ENCODE peak calls at places on chromosomes 5 and 9, in five cellular contexts. V is fibroblast of villous mesenchyme, C is fibroblast of pulmonary artery, E is HepG2, L is BJ. P is an unnamed sample.

GRCh38 chr9:130675396-130675795 is 11.0 kb downstream of the PRDM12 start:
- DNase-seq in V (no peak), C (no peak), E (no peak), L (no peak), P (no peak)

GRCh38 chr9:4837126-4837767 is 44.5 kb downstream of the RCL1 start:
- DNase-seq in V (peak), C (peak), E (peak), L (no peak), P (peak)

GRCh38 chr5:168747987-168748777 is 169.0 kb upstream of the PANK3 start:
- DNase-seq in V (peak), C (peak), E (peak), L (no peak), P (peak)

GRCh38 chr9:13568851-13569618 is 289.5 kb upstream of the MPDZ start:
- DNase-seq in V (no peak), C (no peak), E (no peak), L (no peak), P (no peak)

GRCh38 chr9:101027733-101028345 is 688 bp upstream of the PLPPR1 start:
- DNase-seq in V (no peak), C (no peak), E (peak), L (no peak), P (no peak)

GRCh38 chr5:73370620-73371583 is 77.7 kb downstream of the FOXD1 start:
- DNase-seq in V (peak), C (peak), E (no peak), L (peak), P (peak)

GRCh38 chr5:177403826-177404640 is 3.6 kb upstream of the PFN3 start:
- DNase-seq in V (peak), C (peak), E (no peak), L (no peak), P (peak)

GRCh38 chr5:95621839-95622629 is 2.1 kb downstream of the GPR150 start:
- DNase-seq in V (no peak), C (no peak), E (no peak), L (no peak), P (no peak)

GRCh38 chr9:71249729-71250317 is 128.4 kb upstream of the TRPM3 start:
- DNase-seq in V (peak), C (peak), E (peak), L (peak), P (peak)

GRCh38 chr5:54637654-54638053 is 120.1 kb downstream of the SNX18 start:
- DNase-seq in V (no peak), C (peak), E (no peak), L (no peak), P (peak)

GRCh38 chr9:81902191-81902590 is 26.0 kb upstream of the SPATA31D4 start:
- DNase-seq in V (no peak), C (peak), E (no peak), L (no peak), P (peak)

GRCh38 chr9:77025146-77025545 is 5.7 kb downstream of the FOXB2 start:
- DNase-seq in V (no peak), C (no peak), E (no peak), L (no peak), P (no peak)

GRCh38 chr5:16666861-16667481 is 50.2 kb upstream of the RETREG1 start:
- DNase-seq in V (peak), C (peak), E (peak), L (no peak), P (peak)

GRCh38 chr5:112228672-112229071 is 190.4 kb downstream of the EPB41L4A start:
- DNase-seq in V (no peak), C (peak), E (no peak), L (no peak), P (peak)

GRCh38 chr5:59799668-59800374 is 93.7 kb downstream of the PDE4D start:
- DNase-seq in V (peak), C (peak), E (peak), L (no peak), P (peak)

GRCh38 chr5:34929150-34929719 is at the start of gene DNAJC21:
- DNase-seq in V (peak), C (peak), E (peak), L (peak), P (peak)

GRCh38 chr5:111349429-111349828 is 125.2 kb downstream of the CAMK4 start:
- DNase-seq in V (no peak), C (no peak), E (no peak), L (no peak), P (no peak)

GRCh38 chr9:88161144-88161543 is 22.9 kb upstream of the SPATA31C2 start:
- DNase-seq in V (no peak), C (no peak), E (no peak), L (no peak), P (no peak)

GRCh38 chr5:134069553-134069952 is 44.9 kb upstream of the TCF7 start:
- DNase-seq in V (no peak), C (no peak), E (no peak), L (no peak), P (no peak)
- H3K4me3 ChIP-seq in V (no peak), C (no peak), E (no peak), L (no peak), P (no peak)

GRCh38 chr9:121057821-121058220 is 7.7 kb upstream of the C5 start:
- DNase-seq in V (no peak), C (no peak), E (no peak), L (no peak), P (no peak)

GRCh38 chr9:121059513-121059912 is 9.4 kb upstream of the C5 start:
- DNase-seq in V (no peak), C (no peak), E (no peak), L (no peak), P (no peak)

GRCh38 chr9:121053544-121053943 is 3.5 kb upstream of the C5 start:
- DNase-seq in V (no peak), C (no peak), E (peak), L (no peak), P (no peak)

GRCh38 chr9:121059998-121060636 is 10.0 kb upstream of the C5 start:
- DNase-seq in V (peak), C (peak), E (peak), L (no peak), P (peak)

DNA sequence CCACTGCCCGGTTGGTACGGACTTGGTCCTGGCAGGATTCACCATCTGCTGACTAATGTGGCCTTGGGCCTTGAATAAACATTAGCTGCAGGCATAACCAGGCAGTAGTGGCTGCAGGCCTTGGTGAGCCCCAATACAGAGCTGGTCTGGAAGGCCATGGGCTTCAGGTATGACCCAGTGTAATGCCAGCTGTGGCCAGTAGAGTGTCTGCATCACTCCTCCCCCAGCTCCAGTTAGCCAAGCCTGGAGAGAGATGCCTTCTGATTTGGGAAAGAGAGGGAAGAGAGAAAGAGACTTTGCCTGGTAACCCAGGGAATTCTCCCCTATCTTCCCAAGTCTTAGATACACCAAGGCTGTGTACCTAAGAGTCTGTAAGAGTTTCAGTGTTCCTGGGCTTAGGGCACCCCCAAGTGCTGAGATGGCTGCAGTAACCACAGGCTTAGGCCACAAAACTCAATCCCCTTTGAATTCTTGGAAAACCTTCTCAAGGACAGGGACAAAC is 5.6 kb upstream of the C5 start:
- DNase-seq in V (peak), C (peak), E (peak), L (no peak), P (peak)
- TF ChIP-seq CTCF in V (peak), C (peak), E (peak), L (peak), P (peak)

GRCh38 chr9:132810314-132810713 is 67.8 kb downstream of the AK8 start:
- DNase-seq in V (no peak), C (no peak), E (no peak), L (no peak), P (no peak)
- H3K4me3 ChIP-seq in V (no peak), C (no peak), E (no peak), L (no peak), P (no peak)

GRCh38 chr5:84255318-84255717 is 129.4 kb downstream of the EDIL3 start:
- DNase-seq in V (peak), C (peak), E (peak), L (no peak), P (peak)
- TF ChIP-seq CTCF in V (peak), C (peak), E (peak), L (peak), P (peak)

DNA sequence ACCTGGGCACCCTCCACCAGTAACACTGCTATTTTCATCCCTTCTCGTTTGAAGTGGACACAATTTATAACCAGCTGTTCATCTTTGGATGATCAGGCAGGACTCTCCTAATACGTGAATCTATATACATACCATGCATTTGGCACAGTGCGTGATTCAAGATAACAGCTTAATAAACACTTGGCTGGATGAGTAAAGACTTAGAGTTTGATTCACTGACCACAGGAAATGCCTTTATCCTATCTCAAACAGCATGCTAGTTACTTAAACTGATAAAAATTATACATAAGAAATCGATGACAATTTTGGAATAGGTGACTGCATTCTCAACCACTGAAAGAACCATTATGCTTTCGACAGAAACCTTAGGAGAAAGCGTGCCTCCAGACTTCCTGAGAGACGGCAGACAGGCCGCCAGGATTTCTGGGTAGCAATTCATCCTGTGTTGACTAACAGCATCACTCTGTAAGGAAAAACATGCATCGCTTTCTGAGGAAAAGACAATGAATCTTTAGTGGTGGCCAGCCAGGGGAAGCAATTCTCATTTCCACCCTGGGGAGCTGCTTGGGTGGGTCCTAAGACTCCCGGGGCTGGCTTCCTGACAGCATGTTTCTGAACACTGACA is 9.7 kb downstream of the MRPL36 start:
- DNase-seq in V (peak), C (peak), E (no peak), L (no peak), P (peak)
- H3K4me3 ChIP-seq in V (peak), C (peak), E (no peak), L (no peak), P (peak)